ENCODE peak calls at places on chromosomes 4 and X, in nine cellular contexts. M, F, J, H, T, W, E, R and V are unnamed samples.

GRCh38 chr4:90950385-90950841 is 823.2 kb downstream of the CCSER1 start:
- DNase-seq in W (no peak), H (no peak), E (no peak), R (no peak), J (no peak), F (peak), T (no peak), M (no peak), V (no peak)

GRCh38 chrX:70970482-70970999 is 39.6 kb upstream of the SLC7A3 start:
- DNase-seq in F (no peak), J (peak), M (no peak), E (no peak), R (no peak), W (no peak), H (peak), T (no peak), V (peak)

GRCh38 chrX:64394059-64394873 is 986 bp downstream of the MTMR8 start:
- DNase-seq in E (no peak), R (no peak), T (no peak), F (no peak), J (no peak), H (no peak), W (no peak), M (no peak), V (no peak)

GRCh38 chrX:45747905-45748304 is 547.2 kb upstream of the DIPK2B start:
- DNase-seq in M (no peak), H (no peak), T (no peak), R (no peak), W (no peak), F (no peak), J (no peak), E (no peak), V (no peak)

GRCh38 chr4:18816228-18816891 is 794.8 kb upstream of the LCORL start:
- DNase-seq in F (no peak), E (no peak), M (no peak), J (peak), R (no peak), T (no peak), H (no peak), W (no peak), V (peak)

GRCh38 chr4:174538123-174538875 is 16.0 kb upstream of the HPGD start:
- DNase-seq in H (no peak), J (no peak), E (peak), M (no peak), R (no peak), F (peak), W (no peak), T (no peak), V (no peak)

GRCh38 chrX:68508799-68509198 is 9.9 kb downstream of the YIPF6 start:
- DNase-seq in F (no peak), M (no peak), T (no peak), H (peak), W (no peak), J (peak), R (no peak), E (no peak), V (peak)

GRCh38 chr4:165301833-165302232 is 25.6 kb upstream of the MSMO1 start:
- DNase-seq in H (no peak), E (peak), J (peak), W (no peak), F (no peak), M (no peak), R (no peak), T (no peak), V (peak)

GRCh38 chr4:30948653-30949052 is 228.5 kb downstream of the PCDH7 start:
- DNase-seq in M (no peak), J (peak), T (no peak), F (no peak), H (no peak), E (no peak), W (no peak), R (no peak), V (no peak)

GRCh38 chr4:144355809-144356757 is 215.6 kb upstream of the GYPA start:
- DNase-seq in T (no peak), W (no peak), J (peak), H (peak), E (peak), F (no peak), M (no peak), R (peak), V (peak)

GRCh38 chr4:5708171-5708828 is at the start of gene EVC2:
- DNase-seq in M (peak), J (peak), H (peak), W (peak), E (peak), T (peak), R (peak), F (no peak), V (peak)

GRCh38 chr4:69822198-69822597 is 37.7 kb downstream of the SULT1E1 start:
- DNase-seq in M (no peak), H (no peak), J (no peak), R (no peak), T (no peak), W (no peak), E (no peak), F (no peak), V (no peak)

GRCh38 chr4:137768196-137768595 is 235.9 kb upstream of the PCDH18 start:
- DNase-seq in R (no peak), F (no peak), H (no peak), M (no peak), W (no peak), E (no peak), J (peak), T (no peak), V (no peak)

GRCh38 chr4:92305148-92305877 is 1.5 kb downstream of the GRID2 start:
- DNase-seq in J (peak), R (peak), W (peak), H (peak), M (peak), E (peak), T (peak), F (peak), V (peak)

GRCh38 chrX:149962859-149963757 is 24.8 kb upstream of the EOLA2 start:
- DNase-seq in J (peak), M (no peak), F (peak), W (no peak), T (no peak), R (no peak), E (peak), H (peak), V (peak)

GRCh38 chr4:54635329-54635728 is 22.4 kb upstream of the KIT start:
- DNase-seq in M (no peak), T (no peak), R (no peak), J (no peak), H (no peak), F (no peak), E (no peak), W (no peak), V (no peak)

GRCh38 chr4:78337216-78337615 is 214.4 kb upstream of the ANXA3 start:
- DNase-seq in M (no peak), H (no peak), F (no peak), T (no peak), J (peak), E (no peak), R (no peak), W (no peak), V (no peak)

GRCh38 chrX:150525061-150525919 is 43.1 kb upstream of the MTM1 start:
- DNase-seq in E (no peak), T (no peak), F (no peak), R (no peak), M (no peak), W (peak), H (no peak), J (no peak), V (no peak)

GRCh38 chr4:5678977-5679376 is 29.4 kb downstream of the EVC2 start:
- DNase-seq in W (no peak), R (no peak), E (no peak), H (no peak), M (no peak), J (peak), F (no peak), T (no peak), V (peak)

GRCh38 chr4:139622856-139623255 is 42.8 kb upstream of the MGST2 start:
- DNase-seq in H (peak), J (no peak), M (no peak), W (no peak), E (no peak), R (no peak), T (no peak), F (no peak), V (no peak)

GRCh38 chrX:14003876-14004425 is 25.7 kb downstream of the GEMIN8 start:
- DNase-seq in M (no peak), H (no peak), F (no peak), R (no peak), W (no peak), E (no peak), T (no peak), J (no peak), V (no peak)

GRCh38 chr4:1321486-1321885 is 25.5 kb upstream of the UVSSA start:
- DNase-seq in H (no peak), R (no peak), E (no peak), T (no peak), W (peak), J (no peak), M (no peak), F (no peak), V (no peak)

GRCh38 chr4:86523333-86523732 is 70.8 kb upstream of the PTPN13 start:
- DNase-seq in M (no peak), R (no peak), W (no peak), F (no peak), E (no peak), J (no peak), H (no peak), T (no peak), V (no peak)

GRCh38 chrX:20529301-20529700 is 262.6 kb upstream of the RPS6KA3 start:
- DNase-seq in H (no peak), E (no peak), M (no peak), T (no peak), W (no peak), J (no peak), F (no peak), R (no peak), V (no peak)

GRCh38 chrX:136147320-136147901 is at the start of gene FHL1:
- DNase-seq in T (peak), F (no peak), W (no peak), H (peak), J (peak), R (peak), M (no peak), E (peak), V (peak)

GRCh38 chr4:41320786-41321185 is 64.1 kb downstream of the UCHL1 start:
- DNase-seq in J (no peak), E (no peak), M (no peak), T (no peak), W (no peak), F (no peak), H (no peak), R (no peak), V (no peak)

GRCh38 chr4:13919021-13919441 is 291.5 kb upstream of the BOD1L1 start:
- DNase-seq in W (no peak), R (no peak), E (no peak), H (no peak), J (peak), T (no peak), M (no peak), F (no peak), V (peak)

GRCh38 chrX:53269536-53270107 is 11.8 kb downstream of the IQSEC2 start:
- DNase-seq in T (no peak), J (no peak), R (no peak), H (no peak), E (no peak), F (no peak), W (no peak), M (no peak), V (no peak)

GRCh38 chr4:30720656-30721352 is 635 bp downstream of the PCDH7 start:
- DNase-seq in T (peak), E (peak), F (peak), H (peak), M (no peak), W (peak), R (peak), J (peak), V (no peak)

GRCh38 chrX:56798866-56799864 is 70.1 kb downstream of the NBDY start:
- DNase-seq in M (peak), T (peak), E (peak), R (peak), J (no peak), F (no peak), W (peak), H (peak), V (no peak)

GRCh38 chr4:81648576-81649272 is 177.0 kb upstream of the RASGEF1B start:
- DNase-seq in R (no peak), W (no peak), E (peak), F (peak), T (peak), J (no peak), H (no peak), M (no peak), V (no peak)

GRCh38 chr4:183876268-183876934 is 28.7 kb upstream of the STOX2 start:
- DNase-seq in M (peak), E (no peak), H (no peak), F (peak), W (peak), J (no peak), R (peak), T (no peak), V (peak)

GRCh38 chrX:69153060-69153730 is 12.1 kb downstream of the PJA1 start:
- DNase-seq in M (no peak), F (no peak), H (peak), T (no peak), E (no peak), W (no peak), R (peak), J (peak), V (peak)

GRCh38 chrX:10902001-10902400 is 209.1 kb upstream of the HCCS start:
- DNase-seq in W (no peak), J (peak), E (no peak), M (no peak), F (no peak), H (no peak), T (no peak), R (no peak), V (peak)